ENCODE peak calls at places on chromosomes 13 and 19, in ten cellular contexts. One of them, this sample, is unnamed.

GRCh38 chr19:13707901-13708300 is 56.4 kb upstream of the MRI1 start:
- DNase-seq in esophagus squamous epithelium: no peak
- DNase-seq in brain microvascular endothelial cell: no peak
- DNase-seq in cardiac muscle cell: no peak
- DNase-seq in heart left ventricle: no peak
- DNase-seq in endodermal cell: no peak
- DNase-seq in adrenal gland: no peak
- DNase-seq in esophagus muscularis mucosa: no peak
- DNase-seq in effector memory CD4-positive, alpha-beta T cell: no peak
- DNase-seq in osteoblast: peak
- DNase-seq in this sample: no peak

GRCh38 chr13:90618133-90618532 is 729.4 kb upstream of the MIR17HG start:
- DNase-seq in esophagus squamous epithelium: no peak
- DNase-seq in brain microvascular endothelial cell: no peak
- DNase-seq in cardiac muscle cell: no peak
- DNase-seq in heart left ventricle: no peak
- DNase-seq in endodermal cell: no peak
- DNase-seq in adrenal gland: no peak
- DNase-seq in esophagus muscularis mucosa: no peak
- DNase-seq in effector memory CD4-positive, alpha-beta T cell: no peak
- DNase-seq in osteoblast: no peak
- DNase-seq in this sample: no peak

GRCh38 chr13:25111557-25111956 is 15.6 kb downstream of the PABPC3 start:
- DNase-seq in esophagus squamous epithelium: no peak
- DNase-seq in brain microvascular endothelial cell: peak
- DNase-seq in cardiac muscle cell: no peak
- DNase-seq in heart left ventricle: no peak
- DNase-seq in endodermal cell: no peak
- DNase-seq in adrenal gland: no peak
- DNase-seq in esophagus muscularis mucosa: peak
- DNase-seq in effector memory CD4-positive, alpha-beta T cell: no peak
- DNase-seq in osteoblast: no peak
- DNase-seq in this sample: no peak

GRCh38 chr13:34430294-34430693 is 511.8 kb upstream of the NBEA start:
- DNase-seq in esophagus squamous epithelium: no peak
- DNase-seq in brain microvascular endothelial cell: peak
- DNase-seq in cardiac muscle cell: no peak
- DNase-seq in heart left ventricle: no peak
- DNase-seq in endodermal cell: no peak
- DNase-seq in adrenal gland: no peak
- DNase-seq in esophagus muscularis mucosa: no peak
- DNase-seq in effector memory CD4-positive, alpha-beta T cell: no peak
- DNase-seq in osteoblast: no peak
- DNase-seq in this sample: no peak

GRCh38 chr19:9189538-9189937 is 10.8 kb downstream of the OR7D2 start:
- DNase-seq in esophagus squamous epithelium: no peak
- DNase-seq in brain microvascular endothelial cell: no peak
- DNase-seq in cardiac muscle cell: no peak
- DNase-seq in heart left ventricle: no peak
- DNase-seq in endodermal cell: peak
- DNase-seq in adrenal gland: no peak
- DNase-seq in esophagus muscularis mucosa: no peak
- DNase-seq in effector memory CD4-positive, alpha-beta T cell: no peak
- DNase-seq in osteoblast: no peak
- DNase-seq in this sample: no peak

GRCh38 chr13:113546571-113547247 is 37.8 kb upstream of the TFDP1 start:
- DNase-seq in esophagus squamous epithelium: no peak
- DNase-seq in brain microvascular endothelial cell: peak
- DNase-seq in cardiac muscle cell: no peak
- DNase-seq in heart left ventricle: peak
- DNase-seq in endodermal cell: no peak
- DNase-seq in adrenal gland: no peak
- DNase-seq in esophagus muscularis mucosa: no peak
- DNase-seq in effector memory CD4-positive, alpha-beta T cell: no peak
- DNase-seq in osteoblast: peak
- DNase-seq in this sample: peak

GRCh38 chr19:7242601-7243258 is 51.5 kb downstream of the INSR start:
- DNase-seq in esophagus squamous epithelium: no peak
- DNase-seq in brain microvascular endothelial cell: peak
- DNase-seq in cardiac muscle cell: no peak
- DNase-seq in heart left ventricle: no peak
- DNase-seq in endodermal cell: no peak
- DNase-seq in adrenal gland: peak
- DNase-seq in esophagus muscularis mucosa: no peak
- DNase-seq in effector memory CD4-positive, alpha-beta T cell: no peak
- DNase-seq in osteoblast: peak
- DNase-seq in this sample: no peak

GRCh38 chr19:8512115-8512967 is 1.6 kb downstream of the ZNF414 start:
- DNase-seq in esophagus squamous epithelium: no peak
- DNase-seq in brain microvascular endothelial cell: no peak
- DNase-seq in cardiac muscle cell: no peak
- DNase-seq in heart left ventricle: no peak
- DNase-seq in endodermal cell: peak
- DNase-seq in adrenal gland: no peak
- DNase-seq in esophagus muscularis mucosa: no peak
- DNase-seq in effector memory CD4-positive, alpha-beta T cell: no peak
- DNase-seq in osteoblast: peak
- DNase-seq in this sample: no peak

GRCh38 chr13:67769987-67770341 is 539.8 kb upstream of the PCDH9 start:
- DNase-seq in esophagus squamous epithelium: no peak
- DNase-seq in brain microvascular endothelial cell: no peak
- DNase-seq in cardiac muscle cell: no peak
- DNase-seq in heart left ventricle: no peak
- DNase-seq in endodermal cell: no peak
- DNase-seq in adrenal gland: no peak
- DNase-seq in esophagus muscularis mucosa: no peak
- DNase-seq in effector memory CD4-positive, alpha-beta T cell: no peak
- DNase-seq in osteoblast: peak
- DNase-seq in this sample: no peak

GRCh38 chr13:67772807-67773453 is 542.8 kb upstream of the PCDH9 start:
- DNase-seq in esophagus squamous epithelium: no peak
- DNase-seq in brain microvascular endothelial cell: no peak
- DNase-seq in cardiac muscle cell: no peak
- DNase-seq in heart left ventricle: no peak
- DNase-seq in endodermal cell: no peak
- DNase-seq in adrenal gland: no peak
- DNase-seq in esophagus muscularis mucosa: no peak
- DNase-seq in effector memory CD4-positive, alpha-beta T cell: no peak
- DNase-seq in osteoblast: no peak
- DNase-seq in this sample: no peak

GRCh38 chr13:67775359-67775758 is 545.2 kb upstream of the PCDH9 start:
- DNase-seq in esophagus squamous epithelium: no peak
- DNase-seq in brain microvascular endothelial cell: no peak
- DNase-seq in cardiac muscle cell: no peak
- DNase-seq in heart left ventricle: no peak
- DNase-seq in endodermal cell: no peak
- DNase-seq in adrenal gland: no peak
- DNase-seq in esophagus muscularis mucosa: no peak
- DNase-seq in effector memory CD4-positive, alpha-beta T cell: no peak
- DNase-seq in osteoblast: no peak
- DNase-seq in this sample: no peak

GRCh38 chr13:67769063-67769986 is 539.2 kb upstream of the PCDH9 start:
- DNase-seq in esophagus squamous epithelium: no peak
- DNase-seq in brain microvascular endothelial cell: no peak
- DNase-seq in cardiac muscle cell: no peak
- DNase-seq in heart left ventricle: no peak
- DNase-seq in endodermal cell: no peak
- DNase-seq in adrenal gland: no peak
- DNase-seq in esophagus muscularis mucosa: no peak
- DNase-seq in effector memory CD4-positive, alpha-beta T cell: no peak
- DNase-seq in osteoblast: no peak
- DNase-seq in this sample: no peak

DNA sequence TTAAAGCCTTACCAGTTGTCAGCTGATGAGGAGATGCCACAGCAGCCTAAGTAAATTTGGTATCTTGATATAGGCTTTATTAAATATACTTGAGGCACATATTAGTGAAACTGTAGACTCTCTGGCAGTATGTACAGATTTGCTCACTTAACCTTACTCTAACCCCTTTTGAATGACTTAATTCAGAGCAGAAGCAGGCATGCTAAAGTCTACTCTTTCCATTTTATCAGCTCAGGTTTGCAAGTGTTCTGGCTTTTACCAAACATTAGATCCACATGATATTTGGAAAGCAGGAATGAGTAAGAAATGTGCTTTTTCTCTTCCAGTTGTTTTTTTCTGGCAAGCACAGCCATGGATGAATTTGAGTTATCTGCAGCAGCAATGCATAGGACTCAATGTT is 541.0 kb upstream of the PCDH9 start:
- DNase-seq in esophagus squamous epithelium: no peak
- DNase-seq in brain microvascular endothelial cell: no peak
- DNase-seq in cardiac muscle cell: no peak
- DNase-seq in heart left ventricle: no peak
- DNase-seq in endodermal cell: no peak
- DNase-seq in adrenal gland: no peak
- DNase-seq in esophagus muscularis mucosa: no peak
- DNase-seq in effector memory CD4-positive, alpha-beta T cell: no peak
- DNase-seq in osteoblast: no peak
- DNase-seq in this sample: no peak
- H3K4me3 ChIP-seq in esophagus squamous epithelium: no peak
- H3K4me3 ChIP-seq in brain microvascular endothelial cell: no peak
- H3K4me3 ChIP-seq in cardiac muscle cell: no peak
- H3K4me3 ChIP-seq in heart left ventricle: no peak
- H3K4me3 ChIP-seq in endodermal cell: no peak
- H3K4me3 ChIP-seq in adrenal gland: no peak
- H3K4me3 ChIP-seq in esophagus muscularis mucosa: no peak
- H3K4me3 ChIP-seq in effector memory CD4-positive, alpha-beta T cell: no peak
- H3K4me3 ChIP-seq in osteoblast: no peak
- H3K4me3 ChIP-seq in this sample: no peak

GRCh38 chr13:111664696-111665095 is 344.3 kb downstream of the TEX29 start:
- DNase-seq in esophagus squamous epithelium: no peak
- DNase-seq in brain microvascular endothelial cell: no peak
- DNase-seq in cardiac muscle cell: no peak
- DNase-seq in heart left ventricle: no peak
- DNase-seq in endodermal cell: peak
- DNase-seq in adrenal gland: no peak
- DNase-seq in esophagus muscularis mucosa: no peak
- DNase-seq in effector memory CD4-positive, alpha-beta T cell: no peak
- DNase-seq in osteoblast: no peak
- DNase-seq in this sample: no peak

GRCh38 chr13:111664060-111664459 is 343.6 kb downstream of the TEX29 start:
- DNase-seq in esophagus squamous epithelium: no peak
- DNase-seq in brain microvascular endothelial cell: no peak
- DNase-seq in cardiac muscle cell: no peak
- DNase-seq in heart left ventricle: peak
- DNase-seq in endodermal cell: no peak
- DNase-seq in adrenal gland: no peak
- DNase-seq in esophagus muscularis mucosa: no peak
- DNase-seq in effector memory CD4-positive, alpha-beta T cell: no peak
- DNase-seq in osteoblast: no peak
- DNase-seq in this sample: peak

GRCh38 chr13:111667757-111668156 is 347.3 kb downstream of the TEX29 start:
- DNase-seq in esophagus squamous epithelium: no peak
- DNase-seq in brain microvascular endothelial cell: no peak
- DNase-seq in cardiac muscle cell: no peak
- DNase-seq in heart left ventricle: no peak
- DNase-seq in endodermal cell: no peak
- DNase-seq in adrenal gland: no peak
- DNase-seq in esophagus muscularis mucosa: no peak
- DNase-seq in effector memory CD4-positive, alpha-beta T cell: no peak
- DNase-seq in osteoblast: no peak
- DNase-seq in this sample: no peak

GRCh38 chr13:111666377-111666776 is 345.9 kb downstream of the TEX29 start:
- DNase-seq in esophagus squamous epithelium: no peak
- DNase-seq in brain microvascular endothelial cell: no peak
- DNase-seq in cardiac muscle cell: no peak
- DNase-seq in heart left ventricle: no peak
- DNase-seq in endodermal cell: peak
- DNase-seq in adrenal gland: peak
- DNase-seq in esophagus muscularis mucosa: no peak
- DNase-seq in effector memory CD4-positive, alpha-beta T cell: no peak
- DNase-seq in osteoblast: no peak
- DNase-seq in this sample: no peak

DNA sequence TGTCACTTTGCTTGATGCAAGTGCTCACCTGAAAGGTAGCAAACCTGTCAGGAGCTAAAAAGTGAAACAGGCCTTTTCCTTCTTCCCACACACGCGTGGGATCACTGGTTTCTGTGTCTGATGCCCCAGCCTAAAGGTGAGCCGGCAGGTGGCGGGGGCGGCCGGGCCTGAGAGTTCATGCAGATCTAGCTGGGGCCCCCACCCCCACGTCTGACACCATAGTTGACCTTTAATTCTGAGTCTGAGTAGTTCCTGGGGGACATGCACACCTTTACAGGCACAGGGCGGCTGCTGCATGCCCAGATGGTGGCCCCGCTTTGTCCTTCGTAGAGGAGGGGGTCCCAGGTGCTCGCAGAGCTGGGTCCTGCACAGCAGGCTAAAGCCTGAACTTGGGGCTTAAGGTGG is 345.3 kb downstream of the TEX29 start:
- DNase-seq in esophagus squamous epithelium: no peak
- DNase-seq in brain microvascular endothelial cell: no peak
- DNase-seq in cardiac muscle cell: no peak
- DNase-seq in heart left ventricle: no peak
- DNase-seq in endodermal cell: peak
- DNase-seq in adrenal gland: peak
- DNase-seq in esophagus muscularis mucosa: no peak
- DNase-seq in effector memory CD4-positive, alpha-beta T cell: no peak
- DNase-seq in osteoblast: no peak
- DNase-seq in this sample: no peak
- H3K27ac ChIP-seq in esophagus squamous epithelium: no peak
- H3K27ac ChIP-seq in brain microvascular endothelial cell: no peak
- H3K27ac ChIP-seq in cardiac muscle cell: no peak
- H3K27ac ChIP-seq in heart left ventricle: no peak
- H3K27ac ChIP-seq in endodermal cell: no peak
- H3K27ac ChIP-seq in adrenal gland: no peak
- H3K27ac ChIP-seq in esophagus muscularis mucosa: no peak
- H3K27ac ChIP-seq in effector memory CD4-positive, alpha-beta T cell: no peak
- H3K27ac ChIP-seq in osteoblast: no peak
- H3K27ac ChIP-seq in this sample: no peak

GRCh38 chr19:1169921-1170885 is 3.9 kb downstream of the SBNO2 start:
- DNase-seq in esophagus squamous epithelium: no peak
- DNase-seq in brain microvascular endothelial cell: no peak
- DNase-seq in cardiac muscle cell: no peak
- DNase-seq in heart left ventricle: peak
- DNase-seq in endodermal cell: no peak
- DNase-seq in adrenal gland: peak
- DNase-seq in esophagus muscularis mucosa: no peak
- DNase-seq in effector memory CD4-positive, alpha-beta T cell: no peak
- DNase-seq in osteoblast: peak
- DNase-seq in this sample: peak

GRCh38 chr19:1170938-1171754 is 2.9 kb downstream of the SBNO2 start:
- DNase-seq in esophagus squamous epithelium: no peak
- DNase-seq in brain microvascular endothelial cell: no peak
- DNase-seq in cardiac muscle cell: no peak
- DNase-seq in heart left ventricle: no peak
- DNase-seq in endodermal cell: no peak
- DNase-seq in adrenal gland: no peak
- DNase-seq in esophagus muscularis mucosa: no peak
- DNase-seq in effector memory CD4-positive, alpha-beta T cell: no peak
- DNase-seq in osteoblast: no peak
- DNase-seq in this sample: no peak

GRCh38 chr19:1173160-1173844 is 766 bp downstream of the SBNO2 start:
- DNase-seq in esophagus squamous epithelium: no peak
- DNase-seq in brain microvascular endothelial cell: no peak
- DNase-seq in cardiac muscle cell: no peak
- DNase-seq in heart left ventricle: peak
- DNase-seq in endodermal cell: peak
- DNase-seq in adrenal gland: peak
- DNase-seq in esophagus muscularis mucosa: no peak
- DNase-seq in effector memory CD4-positive, alpha-beta T cell: no peak
- DNase-seq in osteoblast: peak
- DNase-seq in this sample: no peak

GRCh38 chr19:1172353-1173159 is 1.5 kb downstream of the SBNO2 start:
- DNase-seq in esophagus squamous epithelium: no peak
- DNase-seq in brain microvascular endothelial cell: no peak
- DNase-seq in cardiac muscle cell: no peak
- DNase-seq in heart left ventricle: no peak
- DNase-seq in endodermal cell: no peak
- DNase-seq in adrenal gland: peak
- DNase-seq in esophagus muscularis mucosa: no peak
- DNase-seq in effector memory CD4-positive, alpha-beta T cell: no peak
- DNase-seq in osteoblast: peak
- DNase-seq in this sample: peak

DNA sequence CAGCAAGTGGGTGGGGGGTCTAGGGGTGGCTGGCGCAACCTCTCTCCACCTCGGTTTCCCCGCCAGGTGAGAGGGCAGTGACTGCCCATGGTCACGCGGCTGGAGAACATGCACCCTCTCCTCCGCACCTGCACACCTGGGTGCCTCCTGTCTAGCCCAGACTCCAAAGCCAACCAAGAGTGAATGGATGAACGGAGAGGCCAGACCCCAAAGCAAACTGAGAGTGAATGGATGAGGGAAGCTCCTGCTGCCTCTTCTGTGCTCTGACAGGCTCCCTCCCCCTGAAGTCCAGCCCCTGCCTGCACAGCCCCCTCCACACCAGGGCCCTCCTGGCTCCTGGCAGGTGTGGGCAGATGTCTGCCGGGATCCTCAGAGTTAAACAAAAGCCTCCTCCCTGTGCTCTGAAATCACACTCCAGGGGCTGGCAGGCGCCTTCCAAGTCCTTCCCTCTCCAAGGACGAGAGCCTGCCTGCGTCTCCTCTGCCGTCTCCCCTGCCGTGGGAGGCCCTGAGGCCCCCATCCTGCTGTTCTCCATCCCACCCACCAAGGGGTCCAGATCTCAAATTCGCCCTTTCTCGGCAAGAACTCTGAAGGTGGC is 2.2 kb downstream of the SBNO2 start:
- DNase-seq in esophagus squamous epithelium: no peak
- DNase-seq in brain microvascular endothelial cell: no peak
- DNase-seq in cardiac muscle cell: no peak
- DNase-seq in heart left ventricle: no peak
- DNase-seq in endodermal cell: no peak
- DNase-seq in adrenal gland: peak
- DNase-seq in esophagus muscularis mucosa: no peak
- DNase-seq in effector memory CD4-positive, alpha-beta T cell: no peak
- DNase-seq in osteoblast: no peak
- DNase-seq in this sample: no peak
- H3K4me3 ChIP-seq in esophagus squamous epithelium: peak
- H3K4me3 ChIP-seq in brain microvascular endothelial cell: peak
- H3K4me3 ChIP-seq in cardiac muscle cell: no peak
- H3K4me3 ChIP-seq in heart left ventricle: peak
- H3K4me3 ChIP-seq in endodermal cell: peak
- H3K4me3 ChIP-seq in adrenal gland: no peak
- H3K4me3 ChIP-seq in esophagus muscularis mucosa: peak
- H3K4me3 ChIP-seq in effector memory CD4-positive, alpha-beta T cell: no peak
- H3K4me3 ChIP-seq in osteoblast: peak
- H3K4me3 ChIP-seq in this sample: peak

DNA sequence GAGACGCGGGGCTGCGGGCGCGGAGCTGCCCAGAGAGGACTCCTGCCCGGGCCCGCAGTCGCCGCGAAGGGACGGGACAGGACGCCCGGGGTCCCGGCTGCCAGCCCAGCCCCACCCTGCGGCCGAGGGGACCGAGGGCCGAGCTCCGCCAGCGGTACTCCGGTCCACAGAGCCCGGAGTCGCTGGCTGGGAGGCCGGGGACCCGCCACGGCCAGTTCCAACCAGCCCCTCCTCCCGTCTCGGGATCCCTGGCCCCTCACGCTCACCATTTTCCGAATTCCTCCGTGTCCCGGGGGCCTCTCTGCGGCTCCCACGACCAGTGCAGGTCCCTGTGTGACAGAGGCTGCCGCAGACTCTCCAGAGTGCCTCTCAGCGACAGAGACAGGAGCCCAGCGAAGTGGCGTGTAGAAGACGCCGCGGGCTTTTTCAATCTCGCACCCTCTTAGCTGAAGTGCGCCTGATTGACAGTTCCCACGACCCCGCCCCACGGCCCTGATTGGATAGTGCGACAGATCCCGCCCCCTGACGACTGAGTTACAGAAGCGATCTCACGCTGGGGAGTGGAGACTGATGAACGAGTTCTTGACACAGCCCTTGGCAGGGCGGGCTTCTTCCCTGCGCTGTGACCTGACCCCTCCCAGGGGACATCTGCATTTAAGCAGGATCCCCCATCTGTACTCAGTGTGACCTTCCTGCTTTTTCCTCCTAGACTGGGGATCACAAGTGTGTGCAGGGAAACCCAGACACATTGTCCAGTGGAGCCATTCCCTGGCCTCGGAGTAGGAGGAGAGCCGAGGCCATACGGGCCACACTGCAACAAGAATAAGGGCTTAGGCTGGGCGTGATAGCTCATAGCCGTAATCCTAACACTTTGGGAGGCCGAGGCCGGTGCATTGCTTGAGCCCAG is 44.0 kb downstream of the ZNF823 start:
- DNase-seq in esophagus squamous epithelium: peak
- DNase-seq in brain microvascular endothelial cell: peak
- DNase-seq in cardiac muscle cell: peak
- DNase-seq in heart left ventricle: peak
- DNase-seq in endodermal cell: peak
- DNase-seq in adrenal gland: peak
- DNase-seq in esophagus muscularis mucosa: peak
- DNase-seq in effector memory CD4-positive, alpha-beta T cell: peak
- DNase-seq in osteoblast: peak
- DNase-seq in this sample: peak
- H3K27ac ChIP-seq in esophagus squamous epithelium: peak
- H3K27ac ChIP-seq in brain microvascular endothelial cell: peak
- H3K27ac ChIP-seq in cardiac muscle cell: peak
- H3K27ac ChIP-seq in heart left ventricle: peak
- H3K27ac ChIP-seq in endodermal cell: peak
- H3K27ac ChIP-seq in adrenal gland: no peak
- H3K27ac ChIP-seq in esophagus muscularis mucosa: peak
- H3K27ac ChIP-seq in effector memory CD4-positive, alpha-beta T cell: no peak
- H3K27ac ChIP-seq in osteoblast: peak
- H3K27ac ChIP-seq in this sample: no peak